ENCODE peak calls at places on chromosomes 2 and 18, in eight cellular contexts. P is GM23338, W is fibroblast of lung, J is small intestine, K is hypothalamus, Z is Calu3, Q is H54, T is WTC11. E is an unnamed sample.

GRCh38 chr18:76621782-76622495 is 126.9 kb upstream of the ZNF516 start:
- DNase-seq in P (no peak), W (peak), J (no peak), K (no peak), Z (no peak), Q (no peak), T (no peak), E (peak)

GRCh38 chr2:51256736-51257135 is 224.8 kb upstream of the NRXN1 start:
- DNase-seq in P (no peak), W (no peak), J (no peak), K (no peak), Z (no peak), Q (no peak), T (no peak), E (no peak)

GRCh38 chr2:154960802-154961583 is 262.5 kb downstream of the KCNJ3 start:
- DNase-seq in P (no peak), W (no peak), J (no peak), K (no peak), Z (no peak), Q (no peak), T (no peak), E (no peak)

GRCh38 chr2:190846746-190847145 is 33.9 kb upstream of the GLS start:
- DNase-seq in P (no peak), W (no peak), J (no peak), K (no peak), Z (no peak), Q (no peak), T (no peak), E (no peak)

GRCh38 chr18:15005313-15006130 is 257.6 kb downstream of the ANKRD30B start:
- DNase-seq in P (no peak), W (no peak), J (no peak), K (no peak), Z (no peak), Q (no peak), T (no peak), E (no peak)

GRCh38 chr2:148048475-148049221 is 27.8 kb downstream of the MBD5 start:
- DNase-seq in P (no peak), W (peak), J (no peak), K (no peak), Z (no peak), Q (no peak), T (no peak), E (no peak)

GRCh38 chr18:79588636-79589481 is 90.7 kb upstream of the CTDP1 start:
- DNase-seq in P (peak), W (peak), J (peak), K (no peak), Z (no peak), Q (no peak), T (peak), E (peak)

GRCh38 chr2:202542142-202542541 is 92.6 kb upstream of the FAM117B start:
- DNase-seq in P (no peak), W (no peak), J (no peak), K (no peak), Z (no peak), Q (no peak), T (no peak), E (no peak)

GRCh38 chr2:2229898-2230817 is 100.9 kb downstream of the MYT1L start:
- DNase-seq in P (no peak), W (no peak), J (no peak), K (no peak), Z (no peak), Q (no peak), T (no peak), E (no peak)

GRCh38 chr2:239132786-239133185 is 268.0 kb downstream of the HDAC4 start:
- DNase-seq in P (no peak), W (no peak), J (no peak), K (no peak), Z (no peak), Q (no peak), T (no peak), E (no peak)

GRCh38 chr2:219706823-219707281 is 79.4 kb downstream of the SLC4A3 start:
- DNase-seq in P (no peak), W (no peak), J (no peak), K (no peak), Z (no peak), Q (peak), T (no peak), E (no peak)

GRCh38 chr18:45464619-45465018 is 150.7 kb upstream of the SLC14A2 start:
- DNase-seq in P (no peak), W (no peak), J (no peak), K (no peak), Z (no peak), Q (no peak), T (no peak), E (no peak)

GRCh38 chr2:241842620-241843211 is 16.0 kb downstream of the PDCD1 start:
- DNase-seq in P (no peak), W (no peak), J (peak), K (no peak), Z (no peak), Q (no peak), T (no peak), E (no peak)

GRCh38 chr2:113164930-113165585 is 8.7 kb upstream of the PSD4 start:
- DNase-seq in P (peak), W (no peak), J (peak), K (no peak), Z (no peak), Q (no peak), T (no peak), E (no peak)

E was measured in fibroblast of gingiva.